ENCODE peak calls at places on chromosomes 4 and X, in eight cellular contexts. Z is amygdala; O is stimulated activated CD4-positive, alpha-beta T cell treated with anti-CD3 and anti-CD28 coated beads, TNF-alpha, amount 100 ng/mL, for 4 hours; D is omental fat pad; H is activated T-helper 1 cell treated with anti-CD3 and anti-CD28 coated beads, Interleukin-12 subunit alpha, Interleukin-12 subunit beta, Interleukin-2, Interleukin-4 antibody, amounts not matched to agents 30 ng/mL and 10 ng/mL and 1 ng/mL, durations not matched to agents 14 hours and 24 hours and 36 hours; X is fibroblast of pulmonary artery; R is GM12891; G is lower lobe of right lung. P is an unnamed sample.
A peak's percentile ranks its signal among the peaks of the same experiment; 100 is the strongest.

GRCh38 chrX:6021316-6022091 is 207.2 kb downstream of the NLGN4X start:
- DNase-seq in Z (no peak), O (no peak), D (no peak), H (no peak), X (peak; percentile 10), R (peak; percentile 1), G (no peak), P (peak; percentile 53)

GRCh38 chrX:65932173-65933084 is 107.5 kb downstream of the VSIG4 start:
- DNase-seq in Z (no peak), O (no peak), D (no peak), H (no peak), X (no peak), R (no peak), G (no peak), P (peak; percentile 29)

GRCh38 chr4:185915271-185915670 is 103.3 kb upstream of the SORBS2 start:
- DNase-seq in Z (no peak), O (no peak), D (no peak), H (no peak), X (no peak), R (no peak), G (no peak), P (no peak)

GRCh38 chrX:154727418-154728323 is 23.2 kb downstream of the GAB3 start:
- DNase-seq in Z (no peak), O (no peak), D (no peak), H (no peak), X (peak; percentile 79), R (no peak), G (peak; percentile 51), P (no peak)

GRCh38 chrX:125090046-125090445 is 229.6 kb upstream of the TEX13C start:
- DNase-seq in Z (no peak), O (no peak), D (no peak), H (no peak), X (no peak), R (no peak), G (no peak), P (no peak)

GRCh38 chrX:115093206-115093605 is 75.8 kb upstream of the IL13RA2 start:
- DNase-seq in Z (no peak), O (no peak), D (no peak), H (no peak), X (no peak), R (no peak), G (no peak), P (no peak)

GRCh38 chrX:153763989-153764755 is at the start of gene PLXNB3:
- DNase-seq in Z (peak; percentile 57), O (peak; percentile 56), D (peak; percentile 66), H (peak; percentile 58), X (peak; percentile 65), R (peak; percentile 64), G (peak; percentile 86), P (peak; percentile 91)

GRCh38 chr4:104942990-104943758 is 203.5 kb upstream of the TET2 start:
- DNase-seq in Z (no peak), O (no peak), D (no peak), H (no peak), X (no peak), R (no peak), G (no peak), P (no peak)

GRCh38 chr4:67593741-67594175 is 35.2 kb downstream of the STAP1 start:
- DNase-seq in Z (no peak), O (no peak), D (no peak), H (no peak), X (peak; percentile 86), R (no peak), G (no peak), P (no peak)

GRCh38 chr4:173237152-173237551 is 68.5 kb downstream of the GALNT7 start:
- DNase-seq in Z (no peak), O (no peak), D (no peak), H (no peak), X (no peak), R (no peak), G (no peak), P (no peak)

GRCh38 chr4:102778720-102779119 is 18.0 kb upstream of the MANBA start:
- DNase-seq in Z (no peak), O (no peak), D (no peak), H (no peak), X (no peak), R (no peak), G (no peak), P (no peak)

GRCh38 chrX:100720301-100720700 is 11.6 kb downstream of the SYTL4 start:
- DNase-seq in Z (no peak), O (no peak), D (no peak), H (no peak), X (peak; percentile 9), R (no peak), G (no peak), P (peak; percentile 17)

GRCh38 chr4:90979551-90979950 is 852.4 kb downstream of the CCSER1 start:
- DNase-seq in Z (no peak), O (no peak), D (no peak), H (no peak), X (no peak), R (no peak), G (no peak), P (no peak)

GRCh38 chr4:108072300-108072699 is 82.6 kb downstream of the HADH start:
- DNase-seq in Z (no peak), O (no peak), D (no peak), H (peak; percentile 58), X (no peak), R (no peak), G (no peak), P (no peak)

GRCh38 chrX:69117876-69118526 is 47.3 kb downstream of the PJA1 start:
- DNase-seq in Z (no peak), O (no peak), D (no peak), H (no peak), X (no peak), R (no peak), G (no peak), P (no peak)

GRCh38 chr4:184099541-184099966 is 118.1 kb downstream of the ENPP6 start:
- DNase-seq in Z (no peak), O (no peak), D (no peak), H (no peak), X (no peak), R (no peak), G (no peak), P (peak; percentile 56)

GRCh38 chr4:14916554-14917304 is 85.6 kb upstream of the CPEB2 start:
- DNase-seq in Z (no peak), O (no peak), D (no peak), H (no peak), X (peak; percentile 80), R (no peak), G (no peak), P (peak; percentile 12)

GRCh38 chr4:39514888-39515401 is 12.3 kb downstream of the UGDH start:
- DNase-seq in Z (no peak), O (no peak), D (no peak), H (no peak), X (peak; percentile 23), R (no peak), G (peak; percentile 65), P (no peak)

GRCh38 chrX:13432776-13433605 is 113.1 kb upstream of the ATXN3L start:
- DNase-seq in Z (no peak), O (no peak), D (no peak), H (no peak), X (peak; percentile 64), R (no peak), G (no peak), P (no peak)

GRCh38 chr4:183912585-183912984 is 7.5 kb downstream of the STOX2 start:
- DNase-seq in Z (no peak), O (no peak), D (no peak), H (no peak), X (no peak), R (no peak), G (no peak), P (no peak)

GRCh38 chrX:154507673-154508072 is 8.4 kb downstream of the FAM3A start:
- DNase-seq in Z (no peak), O (no peak), D (no peak), H (no peak), X (no peak), R (no peak), G (no peak), P (no peak)

GRCh38 chrX:151789179-151789800 is 54.7 kb downstream of the CNGA2 start:
- DNase-seq in Z (no peak), O (no peak), D (no peak), H (no peak), X (peak; percentile 80), R (no peak), G (no peak), P (no peak)

GRCh38 chr4:155208258-155209054 is at the start of gene NPY2R:
- DNase-seq in Z (peak; percentile 1), O (no peak), D (no peak), H (no peak), X (no peak), R (no peak), G (peak; percentile 41), P (peak; percentile 75)

GRCh38 chrX:1584237-1585011 is 7.0 kb upstream of the AKAP17A start:
- DNase-seq in Z (no peak), O (no peak), D (no peak), H (no peak), X (no peak), R (no peak), G (no peak), P (no peak)

GRCh38 chrX:9141496-9141895 is 107.6 kb upstream of the FAM9B start:
- DNase-seq in Z (no peak), O (no peak), D (no peak), H (no peak), X (peak; percentile 56), R (no peak), G (no peak), P (no peak)

GRCh38 chr4:25095756-25096552 is 64.3 kb downstream of the SEPSECS start:
- DNase-seq in Z (no peak), O (no peak), D (no peak), H (no peak), X (peak; percentile 46), R (no peak), G (no peak), P (peak; percentile 86)

GRCh38 chrX:68511255-68511654 is 12.4 kb downstream of the YIPF6 start:
- DNase-seq in Z (no peak), O (no peak), D (no peak), H (no peak), X (peak; percentile 58), R (peak; percentile 11), G (no peak), P (peak; percentile 20)

GRCh38 chr4:20283039-20283438 is 31.3 kb downstream of the SLIT2 start:
- DNase-seq in Z (no peak), O (no peak), D (no peak), H (no peak), X (no peak), R (no peak), G (no peak), P (no peak)

GRCh38 chrX:1392376-1393130 is 640 bp upstream of the SLC25A6 start:
- DNase-seq in Z (no peak), O (no peak), D (peak; percentile 46), H (no peak), X (peak; percentile 67), R (peak; percentile 65), G (no peak), P (peak; percentile 84)

GRCh38 chr4:62208921-62209320 is 1008.8 kb downstream of the ADGRL3 start:
- DNase-seq in Z (no peak), O (no peak), D (no peak), H (no peak), X (no peak), R (no peak), G (no peak), P (peak; percentile 16)

GRCh38 chrX:111728096-111728495 is 47.1 kb downstream of the ALG13 start:
- DNase-seq in Z (no peak), O (no peak), D (no peak), H (no peak), X (no peak), R (no peak), G (no peak), P (no peak)

GRCh38 chr4:40321671-40322131 is 13.4 kb upstream of the CHRNA9 start:
- DNase-seq in Z (no peak), O (no peak), D (no peak), H (no peak), X (peak; percentile 38), R (no peak), G (no peak), P (no peak)

GRCh38 chrX:151151668-151152267 is 24.6 kb upstream of the GPR50 start:
- DNase-seq in Z (no peak), O (no peak), D (no peak), H (peak; percentile 0), X (peak; percentile 65), R (no peak), G (no peak), P (peak; percentile 39)

GRCh38 chrX:37958493-37959211 is 47.7 kb upstream of the SYTL5 start:
- DNase-seq in Z (no peak), O (no peak), D (no peak), H (no peak), X (peak; percentile 9), R (no peak), G (no peak), P (no peak)

P was measured in WERI-Rb-1.